ENCODE peak calls at places on chromosomes 16 and 17, in seven cellular contexts. One of them, this sample, is unnamed.
A peak's percentile ranks its signal among the peaks of the same experiment; 100 is the strongest.

GRCh38 chr17:5672815-5673430 is 88.6 kb upstream of the NLRP1 start:
- DNase-seq in H9: no peak
- DNase-seq in ascending aorta: peak; percentile 33
- DNase-seq in body of pancreas: no peak
- DNase-seq in tibial artery: no peak
- DNase-seq in sigmoid colon: no peak
- DNase-seq in A549: no peak
- DNase-seq in this sample: no peak

GRCh38 chr16:19757762-19758595 is 39.9 kb downstream of the IQCK start:
- DNase-seq in H9: no peak
- DNase-seq in ascending aorta: peak; percentile 1
- DNase-seq in body of pancreas: no peak
- DNase-seq in tibial artery: no peak
- DNase-seq in sigmoid colon: no peak
- DNase-seq in A549: no peak
- DNase-seq in this sample: no peak

GRCh38 chr17:2798188-2798587 is 1.9 kb downstream of the RAP1GAP2 start:
- DNase-seq in H9: no peak
- DNase-seq in ascending aorta: no peak
- DNase-seq in body of pancreas: no peak
- DNase-seq in tibial artery: no peak
- DNase-seq in sigmoid colon: no peak
- DNase-seq in A549: no peak
- DNase-seq in this sample: no peak

GRCh38 chr17:4170639-4171280 is 27.8 kb downstream of the CYB5D2 start:
- DNase-seq in H9: no peak
- DNase-seq in ascending aorta: no peak
- DNase-seq in body of pancreas: no peak
- DNase-seq in tibial artery: no peak
- DNase-seq in sigmoid colon: no peak
- DNase-seq in A549: no peak
- DNase-seq in this sample: no peak

GRCh38 chr16:23026777-23027362 is 122.4 kb downstream of the USP31 start:
- DNase-seq in H9: peak; percentile 54
- DNase-seq in ascending aorta: no peak
- DNase-seq in body of pancreas: no peak
- DNase-seq in tibial artery: no peak
- DNase-seq in sigmoid colon: no peak
- DNase-seq in A549: peak; percentile 23
- DNase-seq in this sample: no peak

GRCh38 chr17:49454050-49454449 is 39.4 kb upstream of the PHB1 start:
- DNase-seq in H9: no peak
- DNase-seq in ascending aorta: no peak
- DNase-seq in body of pancreas: peak; percentile 14
- DNase-seq in tibial artery: no peak
- DNase-seq in sigmoid colon: no peak
- DNase-seq in A549: peak; percentile 17
- DNase-seq in this sample: no peak

GRCh38 chr17:65230040-65230439 is 92.9 kb downstream of the RGS9 start:
- DNase-seq in H9: no peak
- DNase-seq in ascending aorta: no peak
- DNase-seq in body of pancreas: no peak
- DNase-seq in tibial artery: no peak
- DNase-seq in sigmoid colon: no peak
- DNase-seq in A549: peak; percentile 35
- DNase-seq in this sample: no peak

GRCh38 chr16:27436065-27436464 is 34.1 kb downstream of the IL21R start:
- DNase-seq in H9: peak; percentile 9
- DNase-seq in ascending aorta: peak; percentile 34
- DNase-seq in body of pancreas: no peak
- DNase-seq in tibial artery: no peak
- DNase-seq in sigmoid colon: peak; percentile 38
- DNase-seq in A549: no peak
- DNase-seq in this sample: peak; percentile 3

GRCh38 chr17:75826561-75827290 is 17.5 kb downstream of the UNC13D start:
- DNase-seq in H9: no peak
- DNase-seq in ascending aorta: no peak
- DNase-seq in body of pancreas: no peak
- DNase-seq in tibial artery: no peak
- DNase-seq in sigmoid colon: no peak
- DNase-seq in A549: no peak
- DNase-seq in this sample: no peak

GRCh38 chr16:31409433-31409832 is 16.3 kb downstream of the ITGAD start:
- DNase-seq in H9: no peak
- DNase-seq in ascending aorta: no peak
- DNase-seq in body of pancreas: no peak
- DNase-seq in tibial artery: no peak
- DNase-seq in sigmoid colon: no peak
- DNase-seq in A549: peak; percentile 46
- DNase-seq in this sample: no peak

GRCh38 chr16:16073884-16074781 is 124.7 kb downstream of the ABCC1 start:
- DNase-seq in H9: peak; percentile 61
- DNase-seq in ascending aorta: no peak
- DNase-seq in body of pancreas: peak; percentile 77
- DNase-seq in tibial artery: no peak
- DNase-seq in sigmoid colon: no peak
- DNase-seq in A549: peak; percentile 75
- DNase-seq in this sample: no peak

GRCh38 chr17:71864754-71865153 is 256.1 kb upstream of the SOX9 start:
- DNase-seq in H9: no peak
- DNase-seq in ascending aorta: no peak
- DNase-seq in body of pancreas: no peak
- DNase-seq in tibial artery: no peak
- DNase-seq in sigmoid colon: no peak
- DNase-seq in A549: no peak
- DNase-seq in this sample: no peak
- H3K27ac ChIP-seq in H9: no peak overlapping the region
- H3K27ac ChIP-seq in ascending aorta: no peak overlapping the region
- H3K27ac ChIP-seq in body of pancreas: no peak overlapping the region
- H3K27ac ChIP-seq in tibial artery: no peak overlapping the region
- H3K27ac ChIP-seq in sigmoid colon: no peak overlapping the region
- H3K27ac ChIP-seq in A549: no peak overlapping the region
- H3K27ac ChIP-seq in this sample: no peak overlapping the region

DNA sequence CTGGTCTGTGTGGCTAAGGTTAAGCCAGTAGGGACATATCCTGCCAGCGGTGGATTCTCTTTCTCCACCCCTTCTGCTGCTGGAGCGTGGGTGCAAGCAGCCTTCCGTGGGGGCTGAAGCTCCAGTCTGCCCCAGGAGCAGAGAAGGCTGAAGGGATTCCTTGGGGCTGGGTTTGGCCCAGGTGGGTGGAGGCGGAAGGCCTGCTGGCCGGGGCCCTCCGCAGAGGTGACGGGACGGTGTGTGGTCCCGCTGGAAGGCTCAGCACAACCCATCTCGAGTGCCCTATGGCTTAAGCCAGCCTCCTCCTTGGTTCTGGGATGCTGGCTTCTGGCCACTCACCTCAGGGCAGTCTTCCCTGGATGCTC is 13.1 kb downstream of the TIMM22 start:
- DNase-seq in H9: no peak
- DNase-seq in ascending aorta: no peak
- DNase-seq in body of pancreas: no peak
- DNase-seq in tibial artery: no peak
- DNase-seq in sigmoid colon: no peak
- DNase-seq in A549: no peak
- DNase-seq in this sample: no peak
- H3K4me1 ChIP-seq in H9: no peaks in the 10 kb centered on the region
- H3K4me1 ChIP-seq in ascending aorta: peaks cover 45% of the 10 kb centered on the region
- H3K4me1 ChIP-seq in body of pancreas: peaks cover 15% of the 10 kb centered on the region
- H3K4me1 ChIP-seq in tibial artery: peaks cover 55% of the 10 kb centered on the region
- H3K4me1 ChIP-seq in sigmoid colon: no peaks in the 10 kb centered on the region
- H3K4me1 ChIP-seq in A549: no peaks in the 10 kb centered on the region
- H3K4me1 ChIP-seq in this sample: no peaks in the 10 kb centered on the region

GRCh38 chr16:89446975-89447293 is 43.4 kb downstream of the ANKRD11 start:
- DNase-seq in H9: no peak
- DNase-seq in ascending aorta: no peak
- DNase-seq in body of pancreas: no peak
- DNase-seq in tibial artery: no peak
- DNase-seq in sigmoid colon: no peak
- DNase-seq in A549: no peak
- DNase-seq in this sample: no peak
- H3K27ac ChIP-seq in H9: no peak overlapping the region
- H3K27ac ChIP-seq in ascending aorta: no peak overlapping the region
- H3K27ac ChIP-seq in body of pancreas: no peak overlapping the region
- H3K27ac ChIP-seq in tibial artery: no peak overlapping the region
- H3K27ac ChIP-seq in sigmoid colon: no peak overlapping the region
- H3K27ac ChIP-seq in A549: no peak overlapping the region
- H3K27ac ChIP-seq in this sample: no peak overlapping the region

DNA sequence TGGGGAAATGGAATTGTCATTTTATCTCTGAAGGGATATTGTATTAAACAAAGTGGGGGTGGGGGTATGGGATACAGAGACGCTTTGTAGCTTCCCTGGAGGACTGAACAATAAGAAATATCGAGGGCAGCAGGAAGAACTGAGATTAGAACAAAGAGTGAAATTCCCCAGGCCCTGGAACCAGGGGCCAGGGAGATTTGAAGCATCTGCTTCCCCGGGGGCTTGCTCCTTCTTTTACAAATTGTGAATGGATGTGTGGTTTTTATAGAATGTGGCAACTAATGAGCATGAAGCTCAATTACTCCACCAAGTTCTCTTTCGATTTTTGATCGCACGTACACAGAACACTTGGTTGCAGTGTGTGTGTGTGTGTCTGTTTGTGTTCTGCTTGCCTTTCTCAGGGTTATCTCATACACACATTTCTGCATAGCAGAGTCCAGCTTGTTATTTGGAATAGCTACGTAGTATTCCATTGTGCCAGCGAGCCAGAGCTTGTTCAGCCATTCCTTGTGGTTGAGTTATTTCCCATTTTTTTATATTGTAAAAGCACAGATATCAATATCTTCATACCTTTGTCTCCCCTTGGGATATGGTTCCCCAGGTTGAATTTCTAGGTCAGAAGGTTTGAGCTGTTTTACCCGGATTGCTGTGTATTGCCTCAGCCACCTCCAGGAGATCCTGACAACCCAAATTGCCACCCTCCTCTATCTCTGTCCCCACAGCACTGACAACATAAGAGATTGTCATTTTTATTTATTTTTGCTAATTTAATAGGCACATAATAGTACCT is 4.2 kb upstream of the PIPOX start:
- DNase-seq in H9: no peak
- DNase-seq in ascending aorta: no peak
- DNase-seq in body of pancreas: no peak
- DNase-seq in tibial artery: no peak
- DNase-seq in sigmoid colon: no peak
- DNase-seq in A549: no peak
- DNase-seq in this sample: no peak
- H3K4me1 ChIP-seq in H9: peaks cover 16% of the 10 kb centered on the region
- H3K4me1 ChIP-seq in ascending aorta: no peaks in the 10 kb centered on the region
- H3K4me1 ChIP-seq in body of pancreas: peaks cover 11% of the 10 kb centered on the region
- H3K4me1 ChIP-seq in tibial artery: peaks cover 6% of the 10 kb centered on the region
- H3K4me1 ChIP-seq in sigmoid colon: no peaks in the 10 kb centered on the region
- H3K4me1 ChIP-seq in A549: no peaks in the 10 kb centered on the region
- H3K4me1 ChIP-seq in this sample: no peaks in the 10 kb centered on the region

This sample was measured in uterus.